ENCODE peak calls at places on chromosomes 16 and 17, in nine cellular contexts. U, C, I, P, E, J, V, K and O are unnamed samples.

GRCh38 chr16:17397499-17397891 is 73.3 kb downstream of the XYLT1 start:
- DNase-seq in K (no peak), C (peak; percentile 41), J (no peak), P (peak; percentile 64), I (peak; percentile 57), U (no peak), E (peak; percentile 57), V (peak; percentile 83), O (no peak)

GRCh38 chr17:49969134-49969759 is at the start of gene DLX4:
- DNase-seq in C (peak; percentile 99), V (no peak), I (no peak), U (no peak), P (no peak), E (no peak), J (no peak), K (no peak), O (no peak)

GRCh38 chr16:11629071-11630030 is 38.9 kb upstream of the SNN start:
- DNase-seq in E (peak; percentile 67), P (no peak), J (no peak), U (no peak), I (no peak), K (peak; percentile 78), C (no peak), V (peak; percentile 41), O (no peak)

GRCh38 chr17:65503557-65503956 is 57.9 kb downstream of the AXIN2 start:
- DNase-seq in P (no peak), J (no peak), E (no peak), C (no peak), I (no peak), U (no peak), V (no peak), K (peak; percentile 30), O (no peak)

GRCh38 chr17:17606416-17607000 is 15.0 kb upstream of the PEMT start:
- DNase-seq in P (peak; percentile 45), U (no peak), C (no peak), V (no peak), K (no peak), E (no peak), I (no peak), J (no peak), O (no peak)

GRCh38 chr16:75566040-75566888 is at the start of gene GABARAPL2:
- DNase-seq in U (peak; percentile 86), C (peak; percentile 76), J (peak; percentile 76), E (peak; percentile 85), I (peak; percentile 90), P (peak; percentile 87), V (peak; percentile 56), K (peak; percentile 90), O (peak; percentile 71)

GRCh38 chr16:1030381-1030901 is 42.1 kb upstream of the SSTR5 start:
- DNase-seq in K (no peak), C (no peak), J (no peak), V (no peak), E (peak; percentile 89), I (no peak), U (no peak), P (no peak), O (no peak)

GRCh38 chr16:77721752-77722314 is 481 bp upstream of the NUDT7 start:
- DNase-seq in I (no peak), E (no peak), U (no peak), K (no peak), C (no peak), P (no peak), J (no peak), V (no peak), O (no peak)

GRCh38 chr17:42618442-42619150 is 9.1 kb downstream of the TUBG1 start:
- DNase-seq in U (peak; percentile 18), E (peak; percentile 91), V (no peak), I (peak; percentile 73), J (peak; percentile 63), K (no peak), C (peak; percentile 58), P (peak; percentile 82), O (no peak)

GRCh38 chr16:29678691-29679267 is at the start of gene QPRT:
- DNase-seq in P (peak; percentile 92), C (no peak), I (peak; percentile 71), K (peak; percentile 75), V (peak; percentile 22), E (peak; percentile 81), U (peak; percentile 66), J (no peak), O (no peak)
- H3K4me3 ChIP-seq in P (peak within 1 kb of the TSS; percentile 62), C (no peak within 1 kb of the TSS), I (peak within 1 kb of the TSS; percentile 10), K (peak within 1 kb of the TSS; percentile 23), V (peak within 1 kb of the TSS; percentile 30), E (peak within 1 kb of the TSS; percentile 17), U (peak within 1 kb of the TSS; percentile 41), J (no peak within 1 kb of the TSS), O (peak within 1 kb of the TSS; percentile 34)

GRCh38 chr17:31472137-31472536 is 80.7 kb downstream of the RAB11FIP4 start:
- DNase-seq in J (no peak), V (no peak), P (peak; percentile 39), K (no peak), C (no peak), I (no peak), E (no peak), U (no peak), O (no peak)

GRCh38 chr17:31470592-31470991 is 79.1 kb downstream of the RAB11FIP4 start:
- DNase-seq in P (no peak), J (no peak), K (no peak), E (no peak), I (no peak), U (no peak), C (no peak), V (no peak), O (no peak)

GRCh38 chr17:31466096-31466495 is 74.6 kb downstream of the RAB11FIP4 start:
- DNase-seq in P (no peak), C (no peak), V (no peak), E (no peak), U (no peak), J (no peak), I (no peak), K (no peak), O (no peak)

GRCh38 chr17:31467502-31468256 is 76.2 kb downstream of the RAB11FIP4 start:
- DNase-seq in K (no peak), J (no peak), U (no peak), I (no peak), C (no peak), P (no peak), V (no peak), E (peak; percentile 70), O (no peak)

GRCh38 chr17:31469959-31470358 is 78.5 kb downstream of the RAB11FIP4 start:
- DNase-seq in C (no peak), V (no peak), K (no peak), I (no peak), U (no peak), P (peak; percentile 46), E (no peak), J (no peak), O (no peak)
- TF ChIP-seq POLR2A in C (no peak), V (no peak), K (no peak), I (no peak), U (no peak), P (no peak), E (no peak), J (no peak), O (no peak)

DNA sequence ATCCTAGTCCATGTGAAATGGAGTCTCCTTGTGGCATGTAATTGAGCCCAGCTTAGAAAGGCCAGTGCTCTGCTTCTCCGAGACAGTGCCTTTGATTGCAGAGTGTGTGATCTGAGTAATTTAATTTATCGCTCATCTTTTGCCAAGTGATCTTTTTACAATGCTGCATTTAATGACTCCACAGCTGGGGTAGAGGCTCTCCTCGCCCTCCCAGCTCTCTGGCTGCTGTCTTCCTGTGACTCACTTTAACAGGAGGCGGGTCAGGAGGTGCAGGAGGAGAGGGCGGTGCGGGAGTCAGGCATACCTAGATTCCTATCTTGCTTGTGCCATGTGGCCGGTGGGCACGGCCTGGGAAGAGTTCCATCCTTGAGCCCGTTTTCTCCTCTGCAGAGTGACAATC is 113.4 kb upstream of the FOXF1 start:
- DNase-seq in V (peak; percentile 95), U (peak; percentile 56), P (no peak), C (no peak), J (peak; percentile 20), I (peak; percentile 53), E (no peak), K (peak; percentile 95), O (no peak)
- H3K4me3 ChIP-seq in V (peak overlapping the region; percentile 10), U (no peak overlapping the region), P (no peak overlapping the region), C (no peak overlapping the region), J (no peak overlapping the region), I (no peak overlapping the region), E (no peak overlapping the region), K (no peak overlapping the region), O (no peak overlapping the region)

DNA sequence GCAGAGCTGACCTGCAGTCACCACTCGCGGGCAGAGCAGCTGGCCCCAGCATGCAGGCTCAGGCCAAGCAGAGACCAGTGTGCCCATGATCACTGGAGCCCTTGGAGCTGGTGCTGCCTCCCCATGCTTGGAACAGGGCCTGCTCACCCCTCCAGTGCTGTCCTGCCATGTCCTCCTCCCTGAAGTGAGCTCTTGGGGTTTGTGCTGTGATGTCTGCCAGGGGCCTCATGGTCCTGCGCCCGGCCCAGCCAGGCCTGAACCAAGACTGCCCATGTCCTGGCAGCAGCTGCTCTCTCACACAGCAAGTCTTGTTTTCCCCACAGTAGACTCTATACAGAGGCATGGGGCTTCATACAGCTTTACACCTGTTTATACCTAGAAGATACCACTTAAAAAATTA is 24.6 kb downstream of the TMEM11 start:
- DNase-seq in K (no peak), I (no peak), E (no peak), U (no peak), J (no peak), C (no peak), P (no peak), V (no peak), O (no peak)
- TF ChIP-seq POLR2A in K (no peak), I (no peak), E (no peak), U (no peak), J (no peak), C (no peak), P (no peak), V (no peak), O (no peak)

DNA sequence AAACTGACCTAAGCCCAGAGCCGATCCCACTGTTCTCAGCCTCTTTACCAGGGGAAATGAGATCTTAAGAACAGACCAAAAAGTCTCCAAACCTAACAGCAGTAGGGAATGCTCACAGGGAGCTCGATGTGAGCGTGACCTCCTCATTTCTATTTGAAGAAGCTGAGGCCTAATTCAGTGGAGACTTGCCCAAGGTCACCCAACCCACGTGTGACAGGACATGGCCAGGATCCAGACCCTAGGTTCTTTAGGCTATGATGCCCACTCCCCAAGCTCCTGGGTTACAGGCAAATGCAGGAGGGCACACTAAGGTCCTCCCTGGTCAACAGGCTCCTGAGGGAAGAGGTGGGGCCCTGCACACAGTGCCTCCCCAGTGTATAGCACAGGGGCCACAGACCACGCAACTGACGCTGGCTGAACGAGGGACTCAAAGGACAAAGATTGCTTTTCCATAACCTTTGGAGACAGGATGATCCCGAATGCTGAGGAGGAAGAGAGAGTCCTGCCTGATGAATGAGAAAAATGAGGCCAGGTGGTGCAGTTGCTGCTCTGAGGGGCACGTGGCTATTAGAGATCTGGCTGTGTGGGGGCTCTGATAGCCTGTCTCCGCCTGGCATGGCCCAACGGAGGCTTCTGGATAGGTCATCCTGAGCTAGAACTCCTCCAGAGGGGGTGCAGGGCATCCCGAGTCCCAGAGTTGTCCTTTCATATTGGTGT is 24.0 kb downstream of the MAP3K14 start:
- DNase-seq in V (no peak), U (no peak), K (no peak), E (peak; percentile 60), C (no peak), P (no peak), I (no peak), J (no peak), O (no peak)
- H3K4me3 ChIP-seq in V (no peak overlapping the region), U (no peak overlapping the region), K (no peak overlapping the region), E (no peak overlapping the region), C (peak overlapping the region; percentile 8), P (no peak overlapping the region), I (no peak overlapping the region), J (no peak overlapping the region), O (no peak overlapping the region)